ENCODE peak calls at places on chromosome 20, in six cellular contexts. Y is right lobe of liver, J is transverse colon, K is B cell, O is cardiac fibroblast, G is cardiac muscle cell. P is an unnamed sample.
A peak's percentile ranks its signal among the peaks of the same experiment; 100 is the strongest.

GRCh38 chr20:5065489-5066383 is 54.0 kb downstream of the PCNA start:
- DNase-seq in J (peak; percentile 26), K (no peak), Y (peak; percentile 66), G (no peak), O (peak; percentile 96), P (no peak)

GRCh38 chr20:47857142-47857993 is 72.1 kb upstream of the SULF2 start:
- DNase-seq in Y (no peak), K (no peak), J (no peak), G (no peak), O (peak; percentile 56), P (no peak)

GRCh38 chr20:48295445-48295903 is 510.2 kb upstream of the SULF2 start:
- DNase-seq in O (peak; percentile 97), J (no peak), Y (no peak), G (peak; percentile 87), K (no peak), P (peak; percentile 53)

GRCh38 chr20:57211949-57212889 is 54.2 kb downstream of the BMP7 start:
- DNase-seq in O (peak; percentile 61), J (peak; percentile 43), Y (no peak), K (no peak), G (peak; percentile 52), P (peak; percentile 43)

GRCh38 chr20:21325296-21325695 is 22.2 kb downstream of the XRN2 start:
- DNase-seq in O (peak; percentile 47), K (no peak), Y (no peak), G (no peak), J (no peak), P (no peak)

GRCh38 chr20:62174021-62174804 is 8.6 kb upstream of the MTG2 start:
- DNase-seq in K (no peak), J (no peak), O (no peak), Y (peak; percentile 48), G (no peak), P (no peak)

GRCh38 chr20:47370850-47371782 is 14.6 kb upstream of the ZMYND8 start:
- DNase-seq in K (no peak), Y (peak; percentile 26), G (no peak), O (no peak), J (no peak), P (no peak)

GRCh38 chr20:62923669-62924566 is 2.4 kb downstream of the DIDO1 start:
- DNase-seq in G (no peak), O (no peak), J (no peak), K (no peak), Y (no peak), P (no peak)

GRCh38 chr20:50467618-50468373 is 42.4 kb upstream of the PTPN1 start:
- DNase-seq in O (peak; percentile 68), K (peak; percentile 42), J (no peak), Y (no peak), G (peak; percentile 39), P (peak; percentile 19)

GRCh38 chr20:4726710-4727391 is 5.1 kb downstream of the PRND start:
- DNase-seq in J (peak; percentile 20), Y (no peak), O (peak; percentile 41), G (peak; percentile 28), K (peak; percentile 78), P (no peak)

GRCh38 chr20:33475381-33476160 is 14.3 kb upstream of the CBFA2T2 start:
- DNase-seq in O (no peak), Y (no peak), J (peak; percentile 27), K (no peak), G (no peak), P (no peak)

GRCh38 chr20:1624811-1625690 is 5.2 kb upstream of the SIRPB1 start:
- DNase-seq in O (no peak), K (no peak), G (no peak), Y (no peak), J (no peak), P (no peak)

GRCh38 chr20:17648782-17649730 is 33.0 kb downstream of the RRBP1 start:
- DNase-seq in O (no peak), Y (peak; percentile 74), K (peak; percentile 64), G (peak; percentile 16), J (peak; percentile 69), P (peak; percentile 71)

GRCh38 chr20:51400051-51400926 is 142.2 kb downstream of the NFATC2 start:
- DNase-seq in J (peak; percentile 38), Y (no peak), G (no peak), K (peak; percentile 85), O (no peak), P (no peak)

GRCh38 chr20:51624157-51624731 is 81.7 kb upstream of the NFATC2 start:
- DNase-seq in J (peak; percentile 58), K (peak; percentile 79), Y (peak; percentile 67), O (peak; percentile 68), G (peak; percentile 86), P (peak; percentile 42)

GRCh38 chr20:64112691-64113443 is 5.5 kb upstream of the NPBWR2 start:
- DNase-seq in K (no peak), J (peak; percentile 2), O (no peak), G (no peak), Y (peak; percentile 42), P (no peak)

GRCh38 chr20:7232796-7233195 is 465.3 kb downstream of the BMP2 start:
- DNase-seq in O (no peak), Y (no peak), K (no peak), G (no peak), J (no peak), P (no peak)

GRCh38 chr20:62668441-62669027 is 26.2 kb downstream of the SLCO4A1 start:
- DNase-seq in O (peak; percentile 86), Y (no peak), K (peak; percentile 47), G (peak; percentile 81), J (peak; percentile 81), P (peak; percentile 75)

DNA sequence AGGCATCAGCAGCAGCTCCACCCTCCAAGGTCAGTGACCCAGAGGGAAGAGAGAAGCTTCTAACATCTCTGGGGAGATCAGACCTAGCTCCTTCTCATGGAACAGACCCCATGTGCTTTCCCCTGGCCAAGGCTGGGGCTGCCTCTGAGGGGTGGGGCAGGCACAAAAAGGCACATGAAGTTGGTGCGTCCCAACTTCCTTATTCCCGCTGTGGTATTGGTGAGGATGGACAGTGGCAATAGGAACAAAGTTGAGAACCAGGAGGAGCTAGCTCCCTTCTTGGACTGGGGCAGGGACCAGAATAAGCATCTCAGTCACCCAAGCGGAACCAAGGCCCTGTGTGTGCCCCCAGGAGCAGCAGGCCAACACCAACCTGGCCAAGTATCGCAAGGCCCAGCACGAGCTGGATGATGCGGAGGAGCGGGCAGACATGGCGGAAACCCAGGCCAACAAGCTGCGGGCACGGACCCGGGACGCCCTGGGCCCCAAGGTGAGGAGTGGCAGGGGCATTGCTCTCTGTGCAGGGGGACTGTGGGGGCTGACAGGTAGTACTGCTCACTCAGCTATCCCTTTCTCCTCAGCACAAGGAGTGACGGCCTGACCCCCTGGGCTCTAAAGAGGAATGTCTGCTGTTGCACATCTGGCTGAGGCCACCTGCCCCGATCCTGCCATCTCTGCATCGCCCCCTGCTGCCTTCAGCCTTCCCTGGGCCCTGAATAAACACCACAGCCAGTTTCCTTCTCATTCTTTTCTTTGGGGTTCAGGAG is 46.1 kb downstream of the MYH7B start:
- DNase-seq in O (no peak), Y (peak; percentile 39), J (no peak), G (no peak), K (no peak), P (no peak)
- TF ChIP-seq CTCF in O (peak; percentile 38), Y (no peak), J (peak; percentile 16), G (peak; percentile 21), K (no peak), P (no peak)

GRCh38 chr20:60209048-60209447 is 250.8 kb downstream of the CDH26 start:
- DNase-seq in O (no peak), K (no peak), G (no peak), Y (no peak), J (no peak), P (no peak)

GRCh38 chr20:60202046-60202445 is 243.8 kb downstream of the CDH26 start:
- DNase-seq in J (no peak), Y (no peak), G (no peak), K (no peak), O (no peak), P (no peak)

GRCh38 chr20:60203451-60203850 is 245.2 kb downstream of the CDH26 start:
- DNase-seq in O (no peak), K (no peak), Y (no peak), J (no peak), G (no peak), P (no peak)

GRCh38 chr20:60204601-60205000 is 246.4 kb downstream of the CDH26 start:
- DNase-seq in G (no peak), K (no peak), Y (no peak), J (no peak), O (no peak), P (no peak)

DNA sequence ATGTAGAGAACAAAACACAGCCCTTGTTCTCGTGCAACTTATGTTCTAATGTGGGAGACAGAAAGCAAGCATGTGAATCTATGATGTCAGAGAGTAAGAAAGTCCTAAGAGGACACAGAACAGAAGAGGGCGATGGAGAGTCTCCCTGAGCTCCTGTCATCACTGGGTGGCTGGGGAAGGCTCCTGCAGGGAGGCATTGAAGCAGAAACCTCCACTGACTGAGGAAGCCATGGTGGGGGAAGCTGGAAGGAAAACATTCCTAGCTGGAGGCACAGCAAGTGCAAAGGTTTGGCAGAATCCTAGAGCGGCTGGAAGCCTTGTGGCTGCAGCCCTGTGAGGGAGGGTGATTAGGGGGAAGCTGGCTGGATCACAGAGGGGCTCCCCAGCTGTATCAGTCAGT is 248.0 kb downstream of the CDH26 start:
- DNase-seq in O (peak; percentile 1), J (no peak), K (no peak), Y (no peak), G (peak; percentile 27), P (peak; percentile 46)
- TF ChIP-seq CTCF in O (peak; percentile 61), J (no peak), K (no peak), Y (peak; percentile 34), G (peak; percentile 10), P (no peak)

DNA sequence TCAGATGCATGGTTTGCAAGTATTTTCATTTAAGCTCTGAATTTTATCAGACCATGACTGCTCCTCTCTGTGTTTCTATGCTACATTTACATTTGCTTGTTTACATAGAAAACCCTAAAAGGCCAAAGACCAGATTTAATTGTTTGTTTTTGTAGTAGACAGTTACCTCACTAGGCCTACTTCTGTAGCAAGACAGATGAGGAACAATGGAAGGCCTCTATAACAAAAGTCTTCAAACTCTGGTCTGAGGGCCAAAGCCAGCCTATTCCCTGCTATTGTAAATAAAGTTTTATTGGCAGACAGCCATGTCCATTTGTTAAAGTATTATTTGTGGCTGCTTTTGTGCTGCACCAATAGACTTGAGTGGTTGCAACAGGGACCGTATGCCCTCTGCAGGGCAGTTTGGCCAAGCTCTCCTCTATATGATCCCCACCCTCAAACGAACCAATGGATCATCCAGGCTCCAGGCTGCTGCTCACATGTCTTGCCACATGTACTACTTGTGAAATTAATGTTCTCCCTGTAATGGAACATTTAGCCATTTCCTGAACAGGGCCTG is 182.0 kb downstream of the DOK5 start:
- DNase-seq in G (no peak), O (peak; percentile 13), K (no peak), Y (no peak), J (no peak), P (no peak)
- TF ChIP-seq CTCF in G (no peak), O (no peak), K (no peak), Y (no peak), J (no peak), P (no peak)

GRCh38 chr20:49346682-49347081 is 68.8 kb upstream of the ZNFX1 start:
- DNase-seq in J (no peak), G (no peak), O (no peak), Y (no peak), K (no peak), P (no peak)

GRCh38 chr20:49344140-49344539 is 66.3 kb upstream of the ZNFX1 start:
- DNase-seq in O (no peak), J (no peak), K (no peak), G (no peak), Y (no peak), P (no peak)

GRCh38 chr20:49347156-49347555 is 69.3 kb upstream of the ZNFX1 start:
- DNase-seq in Y (no peak), K (no peak), O (no peak), J (no peak), G (no peak), P (no peak)

GRCh38 chr20:49344975-49345374 is 67.1 kb upstream of the ZNFX1 start:
- DNase-seq in O (peak; percentile 93), J (peak; percentile 41), G (no peak), K (no peak), Y (no peak), P (no peak)

GRCh38 chr20:49345538-49345937 is 67.7 kb upstream of the ZNFX1 start:
- DNase-seq in Y (no peak), K (no peak), O (peak; percentile 57), J (no peak), G (no peak), P (no peak)
- TF ChIP-seq CTCF in Y (no peak), K (no peak), O (no peak), J (no peak), G (no peak), P (no peak)

P was measured in thyroid gland.